ENCODE peak calls at places on chromosome 10, in nine cellular contexts. M, H, F, Q, L, N, W, X and D are unnamed samples.

GRCh38 chr10:120598377-120598776 is 141.3 kb downstream of the PLPP4 start:
- DNase-seq in M (no peak), Q (no peak), L (peak; percentile 58), X (peak; percentile 52), W (no peak), N (no peak), F (no peak), H (no peak), D (no peak)

GRCh38 chr10:110252148-110252547 is 44.7 kb downstream of the MXI1 start:
- DNase-seq in M (no peak), N (no peak), H (no peak), X (no peak), L (no peak), Q (no peak), F (no peak), W (no peak), D (no peak)

GRCh38 chr10:122132331-122132755 is 138.8 kb upstream of the BTBD16 start:
- DNase-seq in W (no peak), H (no peak), X (no peak), L (no peak), Q (no peak), N (no peak), M (no peak), F (no peak), D (peak; percentile 60)

GRCh38 chr10:17685227-17685840 is 41.4 kb downstream of the STAM start:
- DNase-seq in W (no peak), F (no peak), M (no peak), L (no peak), Q (no peak), H (peak; percentile 13), N (peak; percentile 40), X (no peak), D (no peak)

GRCh38 chr10:125235093-125236069 is 75.0 kb upstream of the CTBP2 start:
- DNase-seq in Q (no peak), X (no peak), W (no peak), H (no peak), M (no peak), L (no peak), N (no peak), F (no peak), D (no peak)

GRCh38 chr10:89374716-89375115 is 3.1 kb upstream of the IFIT1B start:
- DNase-seq in N (no peak), W (no peak), Q (no peak), F (no peak), H (no peak), M (no peak), L (no peak), X (no peak), D (no peak)

GRCh38 chr10:107727762-107728317 is 563.3 kb upstream of the SORCS1 start:
- DNase-seq in F (no peak), X (no peak), W (no peak), Q (no peak), H (no peak), M (no peak), L (peak; percentile 83), N (no peak), D (no peak)

GRCh38 chr10:122567056-122567660 is 6.6 kb downstream of the DMBT1 start:
- DNase-seq in Q (no peak), X (no peak), N (peak; percentile 25), F (no peak), M (peak; percentile 41), H (no peak), L (peak; percentile 19), W (no peak), D (peak; percentile 69)

GRCh38 chr10:113916053-113916452 is 61.6 kb downstream of the NHLRC2 start:
- DNase-seq in M (no peak), X (no peak), N (no peak), L (no peak), H (no peak), Q (no peak), F (no peak), W (no peak), D (no peak)

GRCh38 chr10:86967481-86967941 is 771 bp upstream of the ADIRF start:
- DNase-seq in N (peak; percentile 1), F (no peak), H (no peak), M (no peak), X (no peak), W (no peak), L (no peak), Q (no peak), D (no peak)

GRCh38 chr10:110350812-110351211 is 46.1 kb upstream of the SMNDC1 start:
- DNase-seq in L (no peak), F (no peak), H (no peak), Q (no peak), X (no peak), M (no peak), W (no peak), N (no peak), D (no peak)

GRCh38 chr10:23293973-23294372 is 50.6 kb downstream of the C10orf67 start:
- DNase-seq in N (no peak), W (no peak), M (no peak), L (no peak), H (no peak), X (peak; percentile 30), F (no peak), Q (no peak), D (no peak)

GRCh38 chr10:104197364-104197763 is 34.8 kb downstream of the CFAP43 start:
- DNase-seq in N (no peak), Q (no peak), H (no peak), L (peak; percentile 82), X (no peak), F (no peak), M (no peak), W (no peak), D (no peak)

GRCh38 chr10:22874189-22874854 is 53.5 kb upstream of the ARMC3 start:
- DNase-seq in X (no peak), H (no peak), N (no peak), L (no peak), F (no peak), Q (no peak), W (no peak), M (no peak), D (no peak)

GRCh38 chr10:88537337-88537736 is 45.8 kb downstream of the RNLS start:
- DNase-seq in Q (no peak), W (no peak), X (no peak), M (no peak), H (no peak), N (no peak), F (no peak), L (no peak), D (no peak)

GRCh38 chr10:69968830-69969229 is 83.8 kb upstream of the MACROH2A2 start:
- DNase-seq in Q (peak; percentile 49), W (no peak), X (no peak), H (no peak), N (no peak), L (peak; percentile 39), F (no peak), M (peak; percentile 17), D (no peak)

GRCh38 chr10:127522298-127522697 is 26.8 kb upstream of the NPS start:
- DNase-seq in H (no peak), N (no peak), M (no peak), L (no peak), W (no peak), X (no peak), Q (no peak), F (no peak), D (no peak)